ENCODE peak calls at places on chromosomes 1 and 21, in seven cellular contexts. One of them, this sample, is unnamed.

GRCh38 chr1:25009675-25010262 is 79.7 kb upstream of the RUNX3 start:
- DNase-seq in mucosa of descending colon: no peak
- DNase-seq in suprapubic skin: no peak
- DNase-seq in H9: no peak
- DNase-seq in AG09319: no peak
- DNase-seq in left lung: no peak
- DNase-seq in WTC11: no peak
- DNase-seq in this sample: no peak

GRCh38 chr1:59427155-59427554 is 130.3 kb downstream of the FGGY start:
- DNase-seq in suprapubic skin: no peak
- DNase-seq in H9: no peak
- DNase-seq in WTC11: no peak
- DNase-seq in mucosa of descending colon: no peak
- DNase-seq in AG09319: no peak
- DNase-seq in left lung: no peak
- DNase-seq in this sample: no peak

GRCh38 chr1:164320780-164321683 is 238.0 kb upstream of the PBX1 start:
- DNase-seq in H9: peak
- DNase-seq in AG09319: no peak
- DNase-seq in left lung: peak
- DNase-seq in suprapubic skin: no peak
- DNase-seq in WTC11: peak
- DNase-seq in mucosa of descending colon: no peak
- DNase-seq in this sample: no peak

GRCh38 chr1:92168657-92169056 is 49.1 kb upstream of the C1orf146 start:
- DNase-seq in H9: no peak
- DNase-seq in left lung: no peak
- DNase-seq in mucosa of descending colon: no peak
- DNase-seq in WTC11: no peak
- DNase-seq in suprapubic skin: no peak
- DNase-seq in AG09319: no peak
- DNase-seq in this sample: no peak

GRCh38 chr1:26360051-26360806 is 6.3 kb upstream of the CRYBG2 start:
- DNase-seq in AG09319: no peak
- DNase-seq in H9: peak
- DNase-seq in mucosa of descending colon: peak
- DNase-seq in suprapubic skin: no peak
- DNase-seq in left lung: no peak
- DNase-seq in WTC11: peak
- DNase-seq in this sample: no peak

GRCh38 chr1:81922955-81923354 is 122.2 kb downstream of the ADGRL2 start:
- DNase-seq in AG09319: no peak
- DNase-seq in left lung: no peak
- DNase-seq in WTC11: no peak
- DNase-seq in suprapubic skin: no peak
- DNase-seq in mucosa of descending colon: no peak
- DNase-seq in H9: no peak
- DNase-seq in this sample: no peak

GRCh38 chr1:12031039-12031980 is 12.0 kb downstream of the MIIP start:
- DNase-seq in suprapubic skin: no peak
- DNase-seq in AG09319: no peak
- DNase-seq in mucosa of descending colon: no peak
- DNase-seq in H9: peak
- DNase-seq in WTC11: peak
- DNase-seq in left lung: no peak
- DNase-seq in this sample: no peak

GRCh38 chr1:156527584-156527983 is 27.0 kb upstream of the MEF2D start:
- DNase-seq in left lung: no peak
- DNase-seq in H9: no peak
- DNase-seq in suprapubic skin: no peak
- DNase-seq in WTC11: no peak
- DNase-seq in AG09319: no peak
- DNase-seq in mucosa of descending colon: no peak
- DNase-seq in this sample: no peak

GRCh38 chr1:234973426-234974250 is 155.0 kb downstream of the TOMM20 start:
- DNase-seq in suprapubic skin: no peak
- DNase-seq in WTC11: no peak
- DNase-seq in mucosa of descending colon: peak
- DNase-seq in AG09319: no peak
- DNase-seq in left lung: no peak
- DNase-seq in H9: no peak
- DNase-seq in this sample: no peak

GRCh38 chr1:15531003-15531402 is 4.4 kb downstream of the DNAJC16 start:
- DNase-seq in WTC11: no peak
- DNase-seq in left lung: no peak
- DNase-seq in suprapubic skin: no peak
- DNase-seq in AG09319: no peak
- DNase-seq in H9: no peak
- DNase-seq in mucosa of descending colon: no peak
- DNase-seq in this sample: no peak

GRCh38 chr1:166017395-166017794 is 149.4 kb downstream of the FAM78B start:
- DNase-seq in left lung: no peak
- DNase-seq in mucosa of descending colon: no peak
- DNase-seq in H9: peak
- DNase-seq in WTC11: peak
- DNase-seq in suprapubic skin: no peak
- DNase-seq in AG09319: no peak
- DNase-seq in this sample: no peak

GRCh38 chr1:101071470-101071886 is 45.9 kb upstream of the DPH5 start:
- DNase-seq in left lung: no peak
- DNase-seq in suprapubic skin: no peak
- DNase-seq in AG09319: peak
- DNase-seq in H9: no peak
- DNase-seq in mucosa of descending colon: no peak
- DNase-seq in WTC11: no peak
- DNase-seq in this sample: no peak

GRCh38 chr1:169044296-169044695 is 62.2 kb upstream of the ATP1B1 start:
- DNase-seq in suprapubic skin: no peak
- DNase-seq in AG09319: no peak
- DNase-seq in left lung: no peak
- DNase-seq in WTC11: no peak
- DNase-seq in H9: no peak
- DNase-seq in mucosa of descending colon: no peak
- DNase-seq in this sample: no peak

GRCh38 chr1:7389201-7389785 is 381.8 kb upstream of the VAMP3 start:
- DNase-seq in suprapubic skin: no peak
- DNase-seq in WTC11: no peak
- DNase-seq in H9: peak
- DNase-seq in mucosa of descending colon: no peak
- DNase-seq in left lung: no peak
- DNase-seq in AG09319: no peak
- DNase-seq in this sample: no peak

GRCh38 chr21:26916799-26917198 is 50.1 kb downstream of the ADAMTS5 start:
- DNase-seq in suprapubic skin: no peak
- DNase-seq in H9: no peak
- DNase-seq in WTC11: no peak
- DNase-seq in left lung: no peak
- DNase-seq in AG09319: no peak
- DNase-seq in mucosa of descending colon: no peak
- DNase-seq in this sample: no peak

GRCh38 chr1:230237805-230238204 is 170.8 kb downstream of the GALNT2 start:
- DNase-seq in AG09319: no peak
- DNase-seq in left lung: no peak
- DNase-seq in H9: no peak
- DNase-seq in suprapubic skin: no peak
- DNase-seq in WTC11: no peak
- DNase-seq in mucosa of descending colon: no peak
- DNase-seq in this sample: no peak

GRCh38 chr1:21317035-21317689 is 26.9 kb upstream of the ECE1 start:
- DNase-seq in AG09319: peak
- DNase-seq in WTC11: no peak
- DNase-seq in left lung: peak
- DNase-seq in suprapubic skin: peak
- DNase-seq in mucosa of descending colon: peak
- DNase-seq in H9: no peak
- DNase-seq in this sample: peak

GRCh38 chr1:225572422-225572821 is 80.5 kb downstream of the ENAH start:
- DNase-seq in left lung: no peak
- DNase-seq in WTC11: no peak
- DNase-seq in suprapubic skin: no peak
- DNase-seq in AG09319: no peak
- DNase-seq in H9: no peak
- DNase-seq in mucosa of descending colon: no peak
- DNase-seq in this sample: peak

GRCh38 chr1:105260018-105260417 is 1510.3 kb downstream of the AMY1C start:
- DNase-seq in H9: no peak
- DNase-seq in AG09319: no peak
- DNase-seq in left lung: no peak
- DNase-seq in suprapubic skin: no peak
- DNase-seq in mucosa of descending colon: no peak
- DNase-seq in WTC11: no peak
- DNase-seq in this sample: no peak

GRCh38 chr1:85718678-85719340 is 10.6 kb upstream of the ZNHIT6 start:
- DNase-seq in H9: no peak
- DNase-seq in left lung: no peak
- DNase-seq in mucosa of descending colon: no peak
- DNase-seq in AG09319: no peak
- DNase-seq in suprapubic skin: no peak
- DNase-seq in WTC11: no peak
- DNase-seq in this sample: no peak
- TF ChIP-seq CTCF in H9: no peak
- TF ChIP-seq CTCF in left lung: no peak
- TF ChIP-seq CTCF in mucosa of descending colon: no peak
- TF ChIP-seq CTCF in AG09319: no peak
- TF ChIP-seq CTCF in suprapubic skin: no peak
- TF ChIP-seq CTCF in WTC11: no peak
- TF ChIP-seq CTCF in this sample: no peak

GRCh38 chr1:5971471-5972197 is 20.6 kb downstream of the NPHP4 start:
- DNase-seq in WTC11: peak
- DNase-seq in suprapubic skin: peak
- DNase-seq in left lung: no peak
- DNase-seq in mucosa of descending colon: peak
- DNase-seq in H9: no peak
- DNase-seq in AG09319: no peak
- DNase-seq in this sample: no peak

GRCh38 chr1:5974631-5975030 is 17.6 kb downstream of the NPHP4 start:
- DNase-seq in mucosa of descending colon: peak
- DNase-seq in WTC11: peak
- DNase-seq in left lung: peak
- DNase-seq in AG09319: no peak
- DNase-seq in H9: no peak
- DNase-seq in suprapubic skin: peak
- DNase-seq in this sample: no peak

GRCh38 chr1:5972198-5972520 is 20.1 kb downstream of the NPHP4 start:
- DNase-seq in AG09319: no peak
- DNase-seq in H9: no peak
- DNase-seq in WTC11: peak
- DNase-seq in left lung: no peak
- DNase-seq in suprapubic skin: peak
- DNase-seq in mucosa of descending colon: no peak
- DNase-seq in this sample: no peak

GRCh38 chr1:5975133-5975880 is 16.9 kb downstream of the NPHP4 start:
- DNase-seq in H9: peak
- DNase-seq in AG09319: no peak
- DNase-seq in left lung: peak
- DNase-seq in mucosa of descending colon: peak
- DNase-seq in WTC11: peak
- DNase-seq in suprapubic skin: peak
- DNase-seq in this sample: peak

GRCh38 chr1:5973771-5974170 is 18.5 kb downstream of the NPHP4 start:
- DNase-seq in WTC11: peak
- DNase-seq in left lung: no peak
- DNase-seq in suprapubic skin: peak
- DNase-seq in AG09319: no peak
- DNase-seq in H9: peak
- DNase-seq in mucosa of descending colon: no peak
- DNase-seq in this sample: no peak
- TF ChIP-seq CTCF in WTC11: no peak
- TF ChIP-seq CTCF in left lung: no peak
- TF ChIP-seq CTCF in suprapubic skin: no peak
- TF ChIP-seq CTCF in AG09319: no peak
- TF ChIP-seq CTCF in H9: no peak
- TF ChIP-seq CTCF in mucosa of descending colon: no peak
- TF ChIP-seq CTCF in this sample: peak

DNA sequence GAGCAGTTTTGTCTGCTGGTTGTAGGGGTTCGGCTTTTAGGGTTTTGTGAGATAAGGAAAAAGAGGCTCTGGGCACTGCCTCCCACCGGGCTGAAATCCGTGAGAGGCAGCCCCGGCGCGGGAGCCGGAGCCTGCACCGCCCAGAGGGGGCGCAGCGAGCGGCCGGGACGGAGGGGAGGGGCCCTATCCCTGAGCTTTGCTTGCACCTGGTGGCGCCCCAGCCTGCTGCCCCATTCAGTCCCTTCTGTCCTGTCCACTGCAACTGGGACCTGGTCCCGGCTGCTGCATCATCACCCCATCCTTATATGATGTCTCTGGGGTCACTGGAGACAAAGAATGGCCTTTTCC is 512 bp upstream of the KCNJ6 start:
- DNase-seq in AG09319: no peak
- DNase-seq in left lung: peak
- DNase-seq in H9: peak
- DNase-seq in suprapubic skin: no peak
- DNase-seq in WTC11: peak
- DNase-seq in mucosa of descending colon: no peak
- DNase-seq in this sample: no peak
- TF ChIP-seq CTCF in AG09319: no peak
- TF ChIP-seq CTCF in left lung: no peak
- TF ChIP-seq CTCF in H9: peak
- TF ChIP-seq CTCF in suprapubic skin: no peak
- TF ChIP-seq CTCF in WTC11: peak
- TF ChIP-seq CTCF in mucosa of descending colon: no peak
- TF ChIP-seq CTCF in this sample: no peak

GRCh38 chr1:179119466-179119865 is 37.6 kb downstream of the TOR3A start:
- DNase-seq in suprapubic skin: no peak
- DNase-seq in H9: no peak
- DNase-seq in left lung: no peak
- DNase-seq in mucosa of descending colon: no peak
- DNase-seq in WTC11: no peak
- DNase-seq in AG09319: no peak
- DNase-seq in this sample: no peak

GRCh38 chr1:179120736-179121135 is 38.9 kb downstream of the TOR3A start:
- DNase-seq in suprapubic skin: no peak
- DNase-seq in AG09319: no peak
- DNase-seq in mucosa of descending colon: no peak
- DNase-seq in WTC11: no peak
- DNase-seq in left lung: no peak
- DNase-seq in H9: no peak
- DNase-seq in this sample: no peak

DNA sequence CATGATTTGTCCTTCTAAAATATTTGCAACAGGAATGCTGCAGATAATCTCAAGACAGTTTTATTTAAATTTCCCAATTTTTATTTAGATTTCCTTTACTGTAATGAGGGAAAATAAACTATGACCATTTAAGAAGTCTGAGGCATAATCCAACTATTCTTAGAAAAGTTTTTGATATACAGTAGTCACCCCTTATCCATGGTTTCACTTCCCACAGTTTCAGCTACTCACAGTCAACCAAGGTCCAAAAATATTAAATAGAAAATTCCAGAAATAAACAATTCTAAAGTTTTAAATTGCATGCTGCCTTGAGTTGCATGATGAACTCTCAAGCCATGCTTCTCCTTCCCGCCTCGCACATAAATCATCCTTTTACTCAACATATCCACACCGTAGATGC is 33.3 kb downstream of the TOR3A start:
- DNase-seq in H9: no peak
- DNase-seq in left lung: no peak
- DNase-seq in suprapubic skin: no peak
- DNase-seq in AG09319: no peak
- DNase-seq in mucosa of descending colon: no peak
- DNase-seq in WTC11: no peak
- DNase-seq in this sample: no peak
- TF ChIP-seq CTCF in H9: no peak
- TF ChIP-seq CTCF in left lung: no peak
- TF ChIP-seq CTCF in suprapubic skin: no peak
- TF ChIP-seq CTCF in AG09319: no peak
- TF ChIP-seq CTCF in mucosa of descending colon: no peak
- TF ChIP-seq CTCF in WTC11: no peak
- TF ChIP-seq CTCF in this sample: no peak